ENCODE peak calls at places on chromosome 12, in nine cellular contexts. L is amygdala; W is activated CD8-positive, alpha-beta T cell treated with anti-CD3 and anti-CD28 coated beads, Interleukin-2, amount 10 ng/mL, durations not matched to agents 7 days and 5 days; C is NCI-H1092 treated with DMSO at 0.1 percent for 48 hours; M is HL-60; Q is aorta; E is stimulated activated CD4-positive, alpha-beta T cell treated with anti-CD3 and anti-CD28 coated beads, TNF-alpha, amount 100 ng/mL, for 4 hours; B is lung microvascular endothelial cell; R is germinal center. O is an unnamed sample.
A peak's percentile ranks its signal among the peaks of the same experiment; 100 is the strongest.

GRCh38 chr12:52149182-52149641 is 42.6 kb downstream of the KRT80 start:
- DNase-seq in C (no peak), R (no peak), M (no peak), L (no peak), Q (no peak), W (no peak), E (no peak), B (no peak), O (no peak)

GRCh38 chr12:6443361-6443983 is 1.3 kb upstream of the CD27 start:
- DNase-seq in C (no peak), L (no peak), B (no peak), E (no peak), W (peak; percentile 49), M (no peak), Q (no peak), R (no peak), O (peak; percentile 29)

GRCh38 chr12:26219736-26220135 is 24.4 kb downstream of the SSPN start:
- DNase-seq in W (no peak), Q (no peak), L (no peak), R (no peak), B (no peak), C (no peak), M (no peak), E (no peak), O (no peak)

GRCh38 chr12:92075425-92075891 is 70.2 kb downstream of the BTG1 start:
- DNase-seq in R (peak; percentile 37), B (peak; percentile 28), M (no peak), W (no peak), Q (no peak), E (no peak), C (no peak), L (no peak), O (no peak)

GRCh38 chr12:124518051-124518932 is 49.1 kb downstream of the NCOR2 start:
- DNase-seq in E (no peak), W (no peak), C (peak; percentile 94), R (no peak), Q (peak; percentile 98), L (peak; percentile 94), B (peak; percentile 100), M (no peak), O (no peak)

GRCh38 chr12:55692631-55693322 is 14.9 kb downstream of the ITGA7 start:
- DNase-seq in E (no peak), B (no peak), Q (no peak), R (no peak), C (no peak), L (no peak), W (no peak), M (no peak), O (no peak)

GRCh38 chr12:95630496-95630895 is 79.2 kb upstream of the USP44 start:
- DNase-seq in E (no peak), C (no peak), M (no peak), W (no peak), L (no peak), Q (no peak), B (peak; percentile 92), R (no peak), O (no peak)

GRCh38 chr12:13234045-13234641 is 37.6 kb downstream of the EMP1 start:
- DNase-seq in M (peak; percentile 20), W (peak; percentile 60), R (peak; percentile 40), E (no peak), Q (no peak), L (no peak), C (peak; percentile 15), B (peak; percentile 77), O (peak; percentile 4)

GRCh38 chr12:48078901-48079300 is 27.0 kb downstream of the SENP1 start:
- DNase-seq in R (no peak), L (no peak), B (no peak), W (no peak), E (no peak), C (no peak), M (peak; percentile 16), Q (no peak), O (no peak)

GRCh38 chr12:78703820-78704525 is 160.6 kb upstream of the SYT1 start:
- DNase-seq in M (no peak), Q (no peak), L (no peak), B (peak; percentile 93), W (no peak), E (no peak), R (no peak), C (no peak), O (no peak)

GRCh38 chr12:2925322-2925995 is 33.7 kb upstream of the TEAD4 start:
- DNase-seq in M (no peak), C (no peak), E (no peak), B (no peak), L (no peak), Q (no peak), R (no peak), W (no peak), O (no peak)

GRCh38 chr12:53696285-53696654 is 20.4 kb upstream of the ATP5MC2 start:
- DNase-seq in M (no peak), Q (no peak), B (peak; percentile 93), R (peak; percentile 91), W (no peak), L (peak; percentile 69), E (no peak), C (peak; percentile 92), O (no peak)